ENCODE peak calls at places on chromosome X, in nine cellular contexts. One of them, this sample, is unnamed.

GRCh38 chrX:8815460-8816065 is 14.4 kb upstream of the FAM9A start:
- DNase-seq in lower lobe of right lung: no peak
- DNase-seq in BJ: no peak
- DNase-seq in NCI-H1930: peak
- DNase-seq in cardiac fibroblast: peak
- DNase-seq in HEK293T: peak
- DNase-seq in HFF-Myc: peak
- DNase-seq in LoVo: peak
- DNase-seq in AG09309: no peak
- DNase-seq in this sample: peak

GRCh38 chrX:57918750-57919436 is 8.6 kb upstream of the ZXDA start:
- DNase-seq in lower lobe of right lung: peak
- DNase-seq in BJ: no peak
- DNase-seq in NCI-H1930: no peak
- DNase-seq in cardiac fibroblast: peak
- DNase-seq in HEK293T: peak
- DNase-seq in HFF-Myc: no peak
- DNase-seq in LoVo: peak
- DNase-seq in AG09309: no peak
- DNase-seq in this sample: peak

GRCh38 chrX:18574591-18574990 is 97.3 kb downstream of the RS1 start:
- DNase-seq in lower lobe of right lung: no peak
- DNase-seq in BJ: peak
- DNase-seq in NCI-H1930: no peak
- DNase-seq in cardiac fibroblast: peak
- DNase-seq in HEK293T: no peak
- DNase-seq in HFF-Myc: peak
- DNase-seq in LoVo: no peak
- DNase-seq in AG09309: peak
- DNase-seq in this sample: no peak

GRCh38 chrX:130994671-130995070 is 63.5 kb upstream of the ARHGAP36 start:
- DNase-seq in lower lobe of right lung: no peak
- DNase-seq in BJ: no peak
- DNase-seq in NCI-H1930: no peak
- DNase-seq in cardiac fibroblast: peak
- DNase-seq in HEK293T: peak
- DNase-seq in HFF-Myc: no peak
- DNase-seq in LoVo: peak
- DNase-seq in AG09309: no peak
- DNase-seq in this sample: peak

GRCh38 chrX:49079489-49080428 is at the start of gene WDR45:
- DNase-seq in lower lobe of right lung: peak
- DNase-seq in BJ: no peak
- DNase-seq in NCI-H1930: peak
- DNase-seq in cardiac fibroblast: peak
- DNase-seq in HEK293T: peak
- DNase-seq in HFF-Myc: no peak
- DNase-seq in LoVo: peak
- DNase-seq in AG09309: no peak
- DNase-seq in this sample: peak

GRCh38 chrX:16997313-16997712 is 50.9 kb downstream of the REPS2 start:
- DNase-seq in lower lobe of right lung: no peak
- DNase-seq in BJ: no peak
- DNase-seq in NCI-H1930: no peak
- DNase-seq in cardiac fibroblast: no peak
- DNase-seq in HEK293T: no peak
- DNase-seq in HFF-Myc: no peak
- DNase-seq in LoVo: no peak
- DNase-seq in AG09309: no peak
- DNase-seq in this sample: no peak

GRCh38 chrX:134545524-134545923 is 85.6 kb downstream of the HPRT1 start:
- DNase-seq in lower lobe of right lung: no peak
- DNase-seq in BJ: no peak
- DNase-seq in NCI-H1930: no peak
- DNase-seq in cardiac fibroblast: no peak
- DNase-seq in HEK293T: no peak
- DNase-seq in HFF-Myc: no peak
- DNase-seq in LoVo: no peak
- DNase-seq in AG09309: no peak
- DNase-seq in this sample: no peak

GRCh38 chrX:110858565-110858964 is 62.9 kb upstream of the CHRDL1 start:
- DNase-seq in lower lobe of right lung: no peak
- DNase-seq in BJ: no peak
- DNase-seq in NCI-H1930: no peak
- DNase-seq in cardiac fibroblast: no peak
- DNase-seq in HEK293T: no peak
- DNase-seq in HFF-Myc: no peak
- DNase-seq in LoVo: no peak
- DNase-seq in AG09309: no peak
- DNase-seq in this sample: no peak